ENCODE peak calls at places on chromosomes 2 and 18, in six cellular contexts. One of them, this sample, is unnamed.

GRCh38 chr18:25298853-25299274 is 53.1 kb downstream of the ZNF521 start:
- DNase-seq in A549: no peak
- DNase-seq in K562: peak; percentile 42
- DNase-seq in HepG2: no peak
- DNase-seq in GM12878: no peak
- DNase-seq in endothelial cell of umbilical vein: peak; percentile 98
- DNase-seq in this sample: no peak

GRCh38 chr18:35386600-35387366 is 9.6 kb upstream of the ZNF396 start:
- DNase-seq in A549: peak; percentile 59
- DNase-seq in K562: peak; percentile 78
- DNase-seq in HepG2: peak; percentile 70
- DNase-seq in GM12878: no peak
- DNase-seq in endothelial cell of umbilical vein: peak; percentile 82
- DNase-seq in this sample: peak; percentile 81

GRCh38 chr18:77000527-77000926 is 132.1 kb downstream of the MBP start:
- DNase-seq in A549: peak; percentile 23
- DNase-seq in K562: peak; percentile 61
- DNase-seq in HepG2: no peak
- DNase-seq in GM12878: no peak
- DNase-seq in endothelial cell of umbilical vein: peak; percentile 46
- DNase-seq in this sample: peak; percentile 56

GRCh38 chr2:82675186-82675585 is 1783.9 kb downstream of the SUCLG1 start:
- DNase-seq in A549: no peak
- DNase-seq in K562: no peak
- DNase-seq in HepG2: no peak
- DNase-seq in GM12878: no peak
- DNase-seq in endothelial cell of umbilical vein: peak; percentile 72
- DNase-seq in this sample: no peak

GRCh38 chr2:143988082-143988481 is 531.8 kb downstream of the ZEB2 start:
- DNase-seq in A549: no peak
- DNase-seq in K562: no peak
- DNase-seq in HepG2: no peak
- DNase-seq in GM12878: no peak
- DNase-seq in endothelial cell of umbilical vein: no peak
- DNase-seq in this sample: no peak

GRCh38 chr2:73103018-73103542 is 9.7 kb downstream of the RAB11FIP5 start:
- DNase-seq in A549: no peak
- DNase-seq in K562: no peak
- DNase-seq in HepG2: no peak
- DNase-seq in GM12878: no peak
- DNase-seq in endothelial cell of umbilical vein: peak; percentile 47
- DNase-seq in this sample: no peak

GRCh38 chr2:102072741-102073140 is 69.8 kb upstream of the IL1R1 start:
- DNase-seq in A549: no peak
- DNase-seq in K562: no peak
- DNase-seq in HepG2: no peak
- DNase-seq in GM12878: no peak
- DNase-seq in endothelial cell of umbilical vein: no peak
- DNase-seq in this sample: no peak

GRCh38 chr2:96498023-96498431 is 7.1 kb downstream of the NEURL3 start:
- DNase-seq in A549: no peak
- DNase-seq in K562: no peak
- DNase-seq in HepG2: no peak
- DNase-seq in GM12878: no peak
- DNase-seq in endothelial cell of umbilical vein: no peak
- DNase-seq in this sample: no peak

GRCh38 chr2:33216508-33217182 is 259.8 kb upstream of the RASGRP3 start:
- DNase-seq in A549: no peak
- DNase-seq in K562: no peak
- DNase-seq in HepG2: no peak
- DNase-seq in GM12878: no peak
- DNase-seq in endothelial cell of umbilical vein: peak; percentile 56
- DNase-seq in this sample: no peak

GRCh38 chr2:125654226-125654625 is 1001.7 kb upstream of the GYPC start:
- DNase-seq in A549: no peak
- DNase-seq in K562: no peak
- DNase-seq in HepG2: no peak
- DNase-seq in GM12878: no peak
- DNase-seq in endothelial cell of umbilical vein: no peak
- DNase-seq in this sample: no peak

GRCh38 chr2:169203952-169204351 is 134.6 kb downstream of the DHRS9 start:
- DNase-seq in A549: no peak
- DNase-seq in K562: no peak
- DNase-seq in HepG2: no peak
- DNase-seq in GM12878: no peak
- DNase-seq in endothelial cell of umbilical vein: no peak
- DNase-seq in this sample: no peak

GRCh38 chr2:54404270-54404669 is 51.9 kb upstream of the SPTBN1 start:
- DNase-seq in A549: no peak
- DNase-seq in K562: no peak
- DNase-seq in HepG2: no peak
- DNase-seq in GM12878: no peak
- DNase-seq in endothelial cell of umbilical vein: no peak
- DNase-seq in this sample: peak; percentile 77

GRCh38 chr2:27072950-27073349 is 1.5 kb upstream of the OST4 start:
- DNase-seq in A549: no peak
- DNase-seq in K562: no peak
- DNase-seq in HepG2: no peak
- DNase-seq in GM12878: no peak
- DNase-seq in endothelial cell of umbilical vein: no peak
- DNase-seq in this sample: no peak

GRCh38 chr18:9823805-9824473 is 61.8 kb upstream of the TXNDC2 start:
- DNase-seq in A549: no peak
- DNase-seq in K562: no peak
- DNase-seq in HepG2: no peak
- DNase-seq in GM12878: no peak
- DNase-seq in endothelial cell of umbilical vein: no peak
- DNase-seq in this sample: no peak

GRCh38 chr2:98598781-98599428 is 9.4 kb downstream of the COA5 start:
- DNase-seq in A549: no peak
- DNase-seq in K562: no peak
- DNase-seq in HepG2: no peak
- DNase-seq in GM12878: no peak
- DNase-seq in endothelial cell of umbilical vein: peak; percentile 87
- DNase-seq in this sample: peak; percentile 20

GRCh38 chr2:151258121-151258520 is 3.5 kb downstream of the RBM43 start:
- DNase-seq in A549: no peak
- DNase-seq in K562: no peak
- DNase-seq in HepG2: no peak
- DNase-seq in GM12878: no peak
- DNase-seq in endothelial cell of umbilical vein: no peak
- DNase-seq in this sample: no peak

DNA sequence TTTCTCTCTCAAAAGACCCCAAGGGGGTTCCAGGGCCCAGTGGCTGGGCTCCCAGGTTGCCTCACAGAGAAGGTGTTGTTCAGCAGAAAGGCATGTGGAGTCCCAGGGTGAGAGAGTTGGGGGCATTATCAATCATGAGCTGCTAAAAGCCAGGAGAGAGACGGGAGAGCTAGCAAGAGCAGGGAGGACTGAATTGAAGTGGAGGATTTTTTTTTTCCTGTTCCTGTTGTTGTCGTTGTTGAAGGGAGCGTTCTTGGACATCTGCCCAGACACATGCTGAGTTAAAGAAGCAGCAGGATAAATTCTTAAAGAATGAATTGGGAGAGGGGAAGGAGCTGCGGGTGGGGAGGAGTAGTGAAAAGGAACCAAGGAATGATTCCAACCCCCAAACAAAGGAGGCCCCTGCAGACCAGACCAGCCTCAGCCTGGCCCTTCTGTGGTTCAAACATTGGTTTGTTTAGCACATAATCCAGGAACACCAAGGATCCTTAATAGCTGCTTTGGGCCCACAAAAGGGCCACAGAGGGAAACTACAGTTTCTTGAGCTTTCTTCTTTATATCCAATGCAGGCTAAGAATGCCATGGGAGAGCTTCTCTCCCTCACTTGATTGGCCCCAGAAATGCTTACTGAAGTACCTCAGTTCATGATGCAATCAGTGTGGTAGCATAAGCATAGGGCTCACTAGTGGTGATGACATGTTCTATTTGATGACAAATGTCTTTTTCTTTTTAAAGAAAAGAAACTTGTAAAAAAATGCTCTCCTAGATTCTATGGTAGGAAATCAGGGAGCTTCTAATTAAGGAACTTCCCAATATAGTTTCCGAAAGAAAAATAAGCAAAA is 146.0 kb downstream of the SETBP1 start:
- DNase-seq in A549: no peak
- DNase-seq in K562: no peak
- DNase-seq in HepG2: no peak
- DNase-seq in GM12878: no peak
- DNase-seq in endothelial cell of umbilical vein: peak; percentile 91
- DNase-seq in this sample: no peak
- TF ChIP-seq MYC in A549: no peak
- TF ChIP-seq MYC in K562: no peak
- TF ChIP-seq MYC in HepG2: no peak
- TF ChIP-seq MYC in GM12878: no peak
- TF ChIP-seq MYC in endothelial cell of umbilical vein: no peak
- TF ChIP-seq MYC in this sample: no peak

GRCh38 chr2:23419171-23420090 is 34.5 kb downstream of the KLHL29 start:
- DNase-seq in A549: no peak
- DNase-seq in K562: no peak
- DNase-seq in HepG2: no peak
- DNase-seq in GM12878: no peak
- DNase-seq in endothelial cell of umbilical vein: no peak
- DNase-seq in this sample: no peak
- TF ChIP-seq MYC in A549: no peak
- TF ChIP-seq MYC in K562: no peak
- TF ChIP-seq MYC in HepG2: no peak
- TF ChIP-seq MYC in GM12878: no peak
- TF ChIP-seq MYC in endothelial cell of umbilical vein: no peak
- TF ChIP-seq MYC in this sample: no peak

GRCh38 chr2:8571792-8572499 is 109.9 kb upstream of the ID2 start:
- DNase-seq in A549: no peak
- DNase-seq in K562: no peak
- DNase-seq in HepG2: peak; percentile 91
- DNase-seq in GM12878: no peak
- DNase-seq in endothelial cell of umbilical vein: no peak
- DNase-seq in this sample: no peak

GRCh38 chr2:8574196-8575010 is 107.5 kb upstream of the ID2 start:
- DNase-seq in A549: no peak
- DNase-seq in K562: no peak
- DNase-seq in HepG2: peak; percentile 90
- DNase-seq in GM12878: no peak
- DNase-seq in endothelial cell of umbilical vein: no peak
- DNase-seq in this sample: peak; percentile 72

GRCh38 chr2:8572712-8573233 is 109.1 kb upstream of the ID2 start:
- DNase-seq in A549: no peak
- DNase-seq in K562: no peak
- DNase-seq in HepG2: no peak
- DNase-seq in GM12878: no peak
- DNase-seq in endothelial cell of umbilical vein: no peak
- DNase-seq in this sample: no peak

GRCh38 chr2:8573942-8574195 is 108.0 kb upstream of the ID2 start:
- DNase-seq in A549: no peak
- DNase-seq in K562: no peak
- DNase-seq in HepG2: peak; percentile 62
- DNase-seq in GM12878: no peak
- DNase-seq in endothelial cell of umbilical vein: no peak
- DNase-seq in this sample: no peak

DNA sequence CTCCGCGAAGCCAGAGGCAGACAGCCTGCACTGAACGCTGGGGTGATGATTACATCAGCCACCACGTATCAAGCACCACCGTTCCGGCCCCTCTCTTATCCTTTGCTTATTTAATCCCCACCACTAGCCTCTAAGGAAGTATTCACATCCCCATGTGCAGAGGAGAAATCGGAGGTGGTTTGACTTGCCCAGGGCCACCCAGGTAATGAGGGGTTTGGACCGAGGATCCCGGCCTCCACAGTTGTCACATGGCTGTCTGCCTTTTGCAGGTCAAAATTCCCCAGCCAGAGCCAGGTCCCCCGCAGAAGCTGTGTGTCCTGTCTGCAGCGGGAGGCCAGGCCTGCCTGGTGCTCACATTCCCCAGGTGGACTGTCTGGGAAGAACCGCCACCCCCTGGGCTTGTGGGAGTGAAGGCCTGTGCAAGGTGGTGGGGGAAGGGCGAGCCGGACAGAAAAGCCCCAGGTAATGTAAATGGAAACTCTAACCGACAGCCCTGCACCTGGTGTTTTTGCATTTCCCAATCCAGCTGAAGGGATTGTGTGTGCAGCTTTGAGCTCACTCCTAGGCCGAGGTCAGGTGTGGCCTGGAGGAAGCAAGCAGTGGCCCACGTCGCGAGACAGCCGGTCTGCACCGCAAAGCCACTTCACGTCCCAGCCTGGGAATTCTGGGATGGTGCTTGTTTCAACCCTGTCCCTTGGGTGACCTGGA is 108.5 kb upstream of the ID2 start:
- DNase-seq in A549: no peak
- DNase-seq in K562: no peak
- DNase-seq in HepG2: peak; percentile 47
- DNase-seq in GM12878: no peak
- DNase-seq in endothelial cell of umbilical vein: no peak
- DNase-seq in this sample: no peak
- TF ChIP-seq MYC in A549: no peak
- TF ChIP-seq MYC in K562: no peak
- TF ChIP-seq MYC in HepG2: no peak
- TF ChIP-seq MYC in GM12878: no peak
- TF ChIP-seq MYC in endothelial cell of umbilical vein: no peak
- TF ChIP-seq MYC in this sample: no peak

GRCh38 chr18:59551902-59552635 is 145.2 kb downstream of the CCBE1 start:
- DNase-seq in A549: no peak
- DNase-seq in K562: no peak
- DNase-seq in HepG2: no peak
- DNase-seq in GM12878: no peak
- DNase-seq in endothelial cell of umbilical vein: no peak
- DNase-seq in this sample: no peak

GRCh38 chr18:59546164-59546563 is 151.1 kb downstream of the CCBE1 start:
- DNase-seq in A549: no peak
- DNase-seq in K562: peak; percentile 42
- DNase-seq in HepG2: no peak
- DNase-seq in GM12878: no peak
- DNase-seq in endothelial cell of umbilical vein: no peak
- DNase-seq in this sample: no peak

GRCh38 chr18:59553273-59553672 is 143.9 kb downstream of the CCBE1 start:
- DNase-seq in A549: no peak
- DNase-seq in K562: no peak
- DNase-seq in HepG2: no peak
- DNase-seq in GM12878: no peak
- DNase-seq in endothelial cell of umbilical vein: no peak
- DNase-seq in this sample: no peak

GRCh38 chr18:59549797-59550516 is 147.3 kb downstream of the CCBE1 start:
- DNase-seq in A549: no peak
- DNase-seq in K562: no peak
- DNase-seq in HepG2: no peak
- DNase-seq in GM12878: no peak
- DNase-seq in endothelial cell of umbilical vein: no peak
- DNase-seq in this sample: no peak

DNA sequence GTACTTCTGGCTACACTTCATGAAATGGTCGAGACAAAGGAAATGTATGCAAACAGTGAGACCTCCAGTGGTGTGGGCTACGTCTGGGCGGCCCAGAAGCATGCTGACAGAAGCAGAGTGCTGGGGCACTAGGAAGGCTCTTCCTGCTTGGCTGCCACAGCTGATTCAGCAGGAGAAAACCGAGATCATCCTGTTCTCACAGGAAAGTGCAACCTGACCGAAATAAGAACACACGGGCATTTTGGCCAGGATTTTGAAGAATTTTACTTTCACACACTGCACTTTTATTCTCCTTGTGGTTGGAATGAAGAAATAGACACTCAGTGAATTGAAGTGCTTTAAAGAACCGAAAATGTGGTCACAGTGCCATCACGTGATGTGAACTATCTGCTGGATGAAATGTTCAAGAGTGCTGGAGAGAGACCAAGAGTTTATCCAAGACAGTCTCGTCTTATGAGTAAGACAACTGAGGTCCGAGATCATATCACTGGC is 149.5 kb downstream of the CCBE1 start:
- DNase-seq in A549: no peak
- DNase-seq in K562: peak; percentile 6
- DNase-seq in HepG2: no peak
- DNase-seq in GM12878: no peak
- DNase-seq in endothelial cell of umbilical vein: no peak
- DNase-seq in this sample: no peak
- TF ChIP-seq MYC in A549: no peak
- TF ChIP-seq MYC in K562: no peak
- TF ChIP-seq MYC in HepG2: no peak
- TF ChIP-seq MYC in GM12878: no peak
- TF ChIP-seq MYC in endothelial cell of umbilical vein: no peak
- TF ChIP-seq MYC in this sample: no peak